ENCODE peak calls at places on chromosome 3, in nine cellular contexts. L is retinal pigment epithelial cell; W is A549; D is fibroblast of pulmonary artery; G is right atrium auricular region; J is astrocyte of the spinal cord; F is pancreas; H is CD4-positive, alpha-beta memory T cell; C is tibial artery. S is an unnamed sample.
A peak's percentile ranks its signal among the peaks of the same experiment; 100 is the strongest.

GRCh38 chr3:145015243-145015642 is 1043.6 kb downstream of the DIPK2A start:
- DNase-seq in W (no peak), L (no peak), C (no peak), D (peak; percentile 83), H (no peak), J (peak; percentile 75), G (no peak), F (no peak), S (peak; percentile 0)

GRCh38 chr3:172701056-172701455 is 9.8 kb downstream of the NCEH1 start:
- DNase-seq in J (no peak), C (no peak), D (no peak), W (no peak), F (no peak), L (no peak), H (no peak), G (no peak), S (no peak)

GRCh38 chr3:46269556-46269955 is 27.3 kb downstream of the CCR3 start:
- DNase-seq in F (no peak), J (no peak), W (no peak), D (no peak), C (no peak), H (no peak), G (no peak), L (no peak), S (peak; percentile 40)

GRCh38 chr3:53261712-53262111 is 5.9 kb upstream of the TKT start:
- DNase-seq in H (no peak), D (no peak), F (no peak), G (no peak), J (no peak), W (no peak), C (no peak), L (no peak), S (no peak)

GRCh38 chr3:57998366-57999283 is 9.6 kb upstream of the FLNB start:
- DNase-seq in C (no peak), H (peak; percentile 8), J (no peak), D (peak; percentile 60), L (no peak), G (no peak), W (no peak), F (no peak), S (no peak)

GRCh38 chr3:129289201-129289921 is 10.7 kb downstream of the HMCES start:
- DNase-seq in J (no peak), F (no peak), L (no peak), G (no peak), W (no peak), D (peak; percentile 83), H (no peak), C (no peak), S (no peak)

GRCh38 chr3:197953881-197954280 is 3.9 kb downstream of the RPL35A start:
- DNase-seq in C (no peak), G (no peak), D (peak; percentile 52), F (no peak), H (no peak), W (no peak), L (no peak), J (peak; percentile 78), S (no peak)

GRCh38 chr3:142315083-142315482 is 89.7 kb upstream of the GK5 start:
- DNase-seq in D (peak; percentile 69), W (no peak), H (no peak), L (no peak), C (no peak), G (no peak), F (no peak), J (peak; percentile 72), S (no peak)

GRCh38 chr3:13122101-13123055 is 49.1 kb upstream of the IQSEC1 start:
- DNase-seq in H (no peak), W (no peak), J (no peak), D (no peak), G (no peak), L (no peak), C (no peak), F (no peak), S (no peak)

GRCh38 chr3:49198611-49199230 is 27.3 kb downstream of the KLHDC8B start:
- DNase-seq in C (no peak), F (peak; percentile 25), D (no peak), H (no peak), G (no peak), L (no peak), J (no peak), W (no peak), S (no peak)

GRCh38 chr3:104323226-104323625 is 1043.5 kb upstream of the ALCAM start:
- DNase-seq in F (no peak), G (no peak), J (no peak), D (no peak), C (no peak), W (no peak), H (no peak), L (no peak), S (no peak)

GRCh38 chr3:4006288-4006687 is 207.1 kb downstream of the LRRN1 start:
- DNase-seq in G (no peak), W (no peak), F (no peak), C (no peak), D (no peak), H (no peak), J (no peak), L (peak; percentile 79), S (no peak)

GRCh38 chr3:25153561-25153960 is 274.5 kb upstream of the RARB start:
- DNase-seq in J (no peak), G (no peak), D (no peak), W (no peak), H (no peak), L (no peak), C (no peak), F (no peak), S (no peak)

GRCh38 chr3:25155696-25156471 is 272.2 kb upstream of the RARB start:
- DNase-seq in F (no peak), L (no peak), G (no peak), W (no peak), J (peak; percentile 49), D (peak; percentile 8), H (no peak), C (no peak), S (no peak)

GRCh38 chr3:25150199-25150598 is 277.9 kb upstream of the RARB start:
- DNase-seq in C (no peak), J (no peak), D (no peak), L (no peak), G (no peak), W (no peak), F (no peak), H (no peak), S (no peak)

GRCh38 chr3:25153130-25153529 is 274.9 kb upstream of the RARB start:
- DNase-seq in L (no peak), C (no peak), J (no peak), F (no peak), H (no peak), W (no peak), D (no peak), G (no peak), S (no peak)

GRCh38 chr3:25151497-25151896 is 276.6 kb upstream of the RARB start:
- DNase-seq in D (peak; percentile 35), C (no peak), J (no peak), F (no peak), L (no peak), G (no peak), H (no peak), W (no peak), S (no peak)
- H3K4me3 ChIP-seq in D (peak overlapping the region; percentile 24), C (peak overlapping the region; percentile 39), J (no peak overlapping the region), F (no peak overlapping the region), L (no peak overlapping the region), G (peak overlapping the region; percentile 5), H (no peak overlapping the region), W (no peak overlapping the region), S (no peak overlapping the region)

DNA sequence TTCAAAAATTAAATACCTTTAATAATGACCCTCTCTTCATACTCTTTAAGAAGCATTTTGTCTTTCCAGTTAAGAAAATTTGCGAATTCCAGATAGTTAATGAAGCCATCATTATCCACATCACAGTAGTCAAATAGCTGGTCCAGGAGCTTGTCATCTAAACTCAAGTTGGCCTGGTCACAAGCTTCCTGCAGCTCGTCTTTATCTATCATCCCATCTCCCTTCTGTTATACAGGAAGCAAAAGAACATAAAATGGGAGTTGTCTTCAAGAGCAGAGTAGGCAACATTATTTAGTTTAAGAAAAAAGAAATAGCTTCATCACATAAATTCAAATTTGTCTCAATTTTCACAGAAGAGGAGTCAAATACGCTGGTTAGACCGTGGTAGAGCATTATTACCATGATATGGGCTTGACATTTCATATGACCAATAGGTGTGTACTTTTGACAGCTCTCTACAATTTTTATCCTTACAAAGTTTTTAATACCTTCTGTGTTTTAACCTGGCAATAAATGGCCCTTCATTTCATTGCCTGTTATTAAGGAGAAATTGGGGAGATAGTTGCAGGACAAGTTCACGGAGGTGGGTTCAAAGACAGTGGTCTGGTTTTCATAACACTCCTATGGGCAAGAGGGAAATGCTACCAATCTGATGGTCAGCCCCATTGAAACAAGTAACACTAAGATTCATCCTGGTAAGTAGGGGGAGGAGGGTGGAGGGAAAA is 45.4 kb downstream of the EFHB start:
- DNase-seq in H (no peak), C (no peak), F (no peak), J (peak; percentile 20), G (no peak), D (no peak), L (no peak), W (no peak), S (no peak)
- H3K4me3 ChIP-seq in H (no peak overlapping the region), C (no peak overlapping the region), F (no peak overlapping the region), J (no peak overlapping the region), G (no peak overlapping the region), D (peak overlapping the region; percentile 37), L (peak overlapping the region; percentile 3), W (peak overlapping the region; percentile 17), S (no peak overlapping the region)

GRCh38 chr3:194138732-194139084 is 2.8 kb downstream of the HES1 start:
- DNase-seq in H (no peak), W (no peak), J (no peak), G (no peak), F (no peak), C (no peak), D (no peak), L (no peak), S (no peak)
- H3K4me3 ChIP-seq in H (no peak overlapping the region), W (peak overlapping the region; percentile 55), J (peak overlapping the region; percentile 23), G (peak overlapping the region; percentile 75), F (no peak overlapping the region), C (peak overlapping the region; percentile 67), D (peak overlapping the region; percentile 86), L (peak overlapping the region; percentile 100), S (no peak overlapping the region)

DNA sequence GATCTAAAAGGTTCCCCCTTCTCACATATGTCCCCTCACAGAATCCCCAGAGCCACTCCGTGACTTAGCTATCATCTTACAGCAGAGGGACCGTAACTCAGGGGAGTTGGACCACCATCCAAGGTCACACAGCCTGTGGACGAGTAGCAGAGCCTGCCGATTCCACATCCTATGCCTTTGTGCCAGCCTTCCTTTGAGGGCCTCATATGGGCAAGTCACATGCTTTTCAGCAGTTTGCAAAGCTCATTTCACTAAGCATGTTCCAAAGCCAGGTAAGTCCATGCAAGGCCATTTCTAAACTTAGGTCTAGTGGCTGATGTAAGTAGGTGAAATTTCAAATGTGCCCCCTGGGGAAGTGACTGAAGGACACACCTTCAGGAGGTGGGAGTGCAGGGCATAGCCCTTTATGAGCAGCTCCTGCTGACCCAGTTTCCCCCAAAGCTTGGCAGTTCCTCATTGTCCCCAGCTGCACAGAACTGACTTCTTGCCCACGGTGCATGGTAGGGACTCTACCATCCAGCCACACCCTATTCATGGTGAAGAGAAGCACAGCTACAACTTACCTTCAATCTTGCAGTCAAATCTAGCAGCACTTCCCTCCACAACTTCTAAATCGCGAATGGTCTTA is 33.3 kb upstream of the HACD2 start:
- DNase-seq in C (no peak), H (no peak), L (no peak), G (no peak), J (no peak), W (no peak), D (no peak), F (no peak), S (no peak)
- H3K4me3 ChIP-seq in C (peak overlapping the region; percentile 20), H (no peak overlapping the region), L (no peak overlapping the region), G (peak overlapping the region; percentile 0), J (no peak overlapping the region), W (no peak overlapping the region), D (no peak overlapping the region), F (no peak overlapping the region), S (no peak overlapping the region)

S was measured in Jurkat, Clone E6-1.